ENCODE peak calls at places on chromosomes 7 and 10, in nine cellular contexts. S, V, Q, L, T, F, R, U and N are unnamed samples.

GRCh38 chr10:33804534-33804933 is 470.1 kb upstream of the NRP1 start:
- DNase-seq in S (no peak), V (no peak), Q (no peak), L (no peak), T (no peak), F (no peak), R (peak; percentile 39), U (no peak), N (no peak)

GRCh38 chr7:42739591-42739990 is 172.3 kb downstream of the C7orf25 start:
- DNase-seq in S (no peak), V (no peak), Q (no peak), L (no peak), T (no peak), F (no peak), R (no peak), U (no peak), N (no peak)

GRCh38 chr7:73504017-73504416 is 18.1 kb downstream of the BAZ1B start:
- DNase-seq in S (no peak), V (no peak), Q (no peak), L (no peak), T (no peak), F (no peak), R (no peak), U (no peak), N (no peak)

GRCh38 chr10:43973801-43974200 is 325.1 kb upstream of the ZNF32 start:
- DNase-seq in S (no peak), V (no peak), Q (no peak), L (no peak), T (no peak), F (peak; percentile 4), R (no peak), U (no peak), N (no peak)

GRCh38 chr10:269440-270074 is 134.3 kb downstream of the ZMYND11 start:
- DNase-seq in S (no peak), V (no peak), Q (no peak), L (no peak), T (no peak), F (no peak), R (no peak), U (no peak), N (no peak)

GRCh38 chr10:88702848-88703597 is 3.0 kb upstream of the LIPK start:
- DNase-seq in S (peak; percentile 59), V (no peak), Q (no peak), L (no peak), T (no peak), F (no peak), R (no peak), U (no peak), N (no peak)

GRCh38 chr7:67470256-67470751 is 473.7 kb downstream of the TYW1 start:
- DNase-seq in S (no peak), V (no peak), Q (no peak), L (no peak), T (no peak), F (no peak), R (peak; percentile 52), U (no peak), N (no peak)

GRCh38 chr7:14761506-14762296 is 140.8 kb downstream of the DGKB start:
- DNase-seq in S (peak; percentile 87), V (no peak), Q (peak; percentile 91), L (peak; percentile 68), T (no peak), F (no peak), R (no peak), U (no peak), N (no peak)

GRCh38 chr7:158617737-158618128 is 30.1 kb upstream of the PTPRN2 start:
- DNase-seq in S (peak; percentile 75), V (no peak), Q (no peak), L (no peak), T (no peak), F (no peak), R (no peak), U (no peak), N (no peak)

GRCh38 chr10:99528867-99529285 is 3.9 kb upstream of the NKX2-3 start:
- DNase-seq in S (no peak), V (no peak), Q (no peak), L (no peak), T (no peak), F (no peak), R (no peak), U (no peak), N (no peak)

GRCh38 chr10:47440207-47440606 is 43.7 kb downstream of the ANXA8 start:
- DNase-seq in S (no peak), V (no peak), Q (no peak), L (no peak), T (no peak), F (no peak), R (no peak), U (no peak), N (no peak)

GRCh38 chr7:11341285-11341944 is 367.7 kb downstream of the PHF14 start:
- DNase-seq in S (peak; percentile 42), V (no peak), Q (peak; percentile 67), L (peak; percentile 70), T (no peak), F (no peak), R (no peak), U (no peak), N (no peak)

GRCh38 chr10:31384589-31384949 is 65.6 kb downstream of the ZEB1 start:
- DNase-seq in S (peak; percentile 42), V (no peak), Q (no peak), L (no peak), T (no peak), F (no peak), R (no peak), U (no peak), N (no peak)

GRCh38 chr10:128027306-128027705 is 98.9 kb downstream of the MKI67 start:
- DNase-seq in S (no peak), V (no peak), Q (no peak), L (no peak), T (no peak), F (no peak), R (no peak), U (no peak), N (no peak)

GRCh38 chr7:150978136-150978789 is at the start of gene KCNH2:
- DNase-seq in S (no peak), V (no peak), Q (peak; percentile 91), L (peak; percentile 72), T (no peak), F (peak; percentile 53), R (peak; percentile 70), U (no peak), N (no peak)

GRCh38 chr10:11685787-11686218 is 56.4 kb upstream of the ECHDC3 start:
- DNase-seq in S (peak; percentile 59), V (peak; percentile 68), Q (peak; percentile 67), L (peak; percentile 24), T (no peak), F (no peak), R (peak; percentile 86), U (no peak), N (peak; percentile 69)

GRCh38 chr10:68406111-68406814 is 814 bp downstream of the RUFY2 start:
- DNase-seq in S (peak; percentile 66), V (no peak), Q (peak; percentile 58), L (no peak), T (peak; percentile 33), F (peak; percentile 59), R (no peak), U (peak; percentile 45), N (peak; percentile 66)

GRCh38 chr7:108037748-108038147 is 34.8 kb upstream of the LAMB1 start:
- DNase-seq in S (no peak), V (no peak), Q (no peak), L (no peak), T (no peak), F (no peak), R (no peak), U (no peak), N (no peak)

GRCh38 chr10:97974526-97975525 is 55.6 kb downstream of the CRTAC1 start:
- DNase-seq in S (no peak), V (no peak), Q (no peak), L (no peak), T (no peak), F (no peak), R (no peak), U (no peak), N (no peak)

GRCh38 chr7:100127866-100128601 is 1.3 kb downstream of the MBLAC1 start:
- DNase-seq in S (no peak), V (no peak), Q (no peak), L (no peak), T (peak; percentile 31), F (peak; percentile 54), R (peak; percentile 54), U (no peak), N (no peak)

GRCh38 chr7:75727881-75728592 is 10.7 kb downstream of the HIP1 start:
- DNase-seq in S (peak; percentile 78), V (no peak), Q (peak; percentile 92), L (no peak), T (peak; percentile 62), F (no peak), R (peak; percentile 41), U (no peak), N (peak; percentile 61)

GRCh38 chr10:119263966-119264621 is 56.7 kb downstream of the GRK5 start:
- DNase-seq in S (no peak), V (no peak), Q (no peak), L (peak; percentile 94), T (no peak), F (no peak), R (no peak), U (no peak), N (no peak)

GRCh38 chr7:1156782-1157535 is 3.0 kb downstream of the ZFAND2A start:
- DNase-seq in S (peak; percentile 59), V (no peak), Q (no peak), L (no peak), T (no peak), F (no peak), R (no peak), U (no peak), N (no peak)

GRCh38 chr7:28280516-28280915 is 99.9 kb upstream of the JAZF1 start:
- DNase-seq in S (no peak), V (no peak), Q (peak; percentile 8), L (no peak), T (no peak), F (no peak), R (no peak), U (no peak), N (no peak)

GRCh38 chr7:37284805-37285211 is 163.9 kb downstream of the ELMO1 start:
- DNase-seq in S (no peak), V (peak; percentile 38), Q (peak; percentile 39), L (peak; percentile 9), T (peak; percentile 16), F (peak; percentile 68), R (peak; percentile 80), U (no peak), N (peak; percentile 75)

GRCh38 chr10:116948530-116948870 is 56.5 kb downstream of the SHTN1 start:
- DNase-seq in S (no peak), V (no peak), Q (no peak), L (no peak), T (no peak), F (no peak), R (no peak), U (no peak), N (no peak)

GRCh38 chr7:130273081-130273699 is 6.5 kb downstream of the CPA2 start:
- DNase-seq in S (peak; percentile 88), V (no peak), Q (peak; percentile 97), L (peak; percentile 95), T (no peak), F (no peak), R (peak; percentile 64), U (no peak), N (no peak)

GRCh38 chr10:24180891-24181290 is 28.0 kb upstream of the KIAA1217 start:
- DNase-seq in S (no peak), V (no peak), Q (no peak), L (no peak), T (no peak), F (no peak), R (no peak), U (no peak), N (no peak)

GRCh38 chr10:124678566-124679240 is 65.5 kb downstream of the FAM53B start:
- DNase-seq in S (no peak), V (no peak), Q (no peak), L (no peak), T (peak; percentile 71), F (no peak), R (no peak), U (no peak), N (no peak)

GRCh38 chr10:100020161-100020882 is 10.6 kb upstream of the DNMBP start:
- DNase-seq in S (no peak), V (peak; percentile 6), Q (peak; percentile 9), L (peak; percentile 13), T (peak; percentile 11), F (no peak), R (no peak), U (no peak), N (no peak)

GRCh38 chr7:14233898-14234174 is 244.4 kb upstream of the ETV1 start:
- DNase-seq in S (no peak), V (no peak), Q (no peak), L (no peak), T (no peak), F (no peak), R (no peak), U (no peak), N (no peak)